ENCODE peak calls at places on chromosomes 5 and 9, in seven cellular contexts. O is HepG2, D is uterus, G is heart left ventricle, T is body of pancreas, W is transverse colon, R is prostate gland. Y is an unnamed sample.

GRCh38 chr9:71767421-71768321 is 642 bp downstream of the CEMIP2 start:
- DNase-seq in O (no peak), D (peak; percentile 23), G (no peak), T (peak; percentile 37), W (peak; percentile 47), R (no peak), Y (peak; percentile 42)

GRCh38 chr5:35908814-35909213 is 29.6 kb downstream of the CAPSL start:
- DNase-seq in O (no peak), D (no peak), G (no peak), T (no peak), W (no peak), R (no peak), Y (no peak)

GRCh38 chr5:91345466-91345865 is 37.7 kb downstream of the ARRDC3 start:
- DNase-seq in O (no peak), D (no peak), G (no peak), T (no peak), W (no peak), R (no peak), Y (no peak)

GRCh38 chr5:145811834-145812625 is 23.1 kb downstream of the PRELID2 start:
- DNase-seq in O (peak; percentile 6), D (no peak), G (no peak), T (peak; percentile 43), W (no peak), R (no peak), Y (peak; percentile 56)

GRCh38 chr5:139875957-139876356 is 80.3 kb downstream of the PSD2 start:
- DNase-seq in O (no peak), D (no peak), G (no peak), T (no peak), W (no peak), R (no peak), Y (no peak)

GRCh38 chr5:139133237-139133636 is 64.9 kb downstream of the SIL1 start:
- DNase-seq in O (no peak), D (no peak), G (no peak), T (no peak), W (no peak), R (no peak), Y (no peak)

GRCh38 chr5:55306641-55307382 is 682 bp downstream of the DHX29 start:
- DNase-seq in O (peak; percentile 27), D (no peak), G (no peak), T (no peak), W (no peak), R (no peak), Y (peak; percentile 73)

GRCh38 chr9:109017493-109017892 is 4.2 kb upstream of the CTNNAL1 start:
- DNase-seq in O (no peak), D (no peak), G (no peak), T (no peak), W (no peak), R (no peak), Y (no peak)

GRCh38 chr9:69867081-69867814 is 46.6 kb downstream of the CFAP95 start:
- DNase-seq in O (no peak), D (no peak), G (no peak), T (no peak), W (no peak), R (no peak), Y (no peak)

GRCh38 chr9:89996106-89996505 is 391.3 kb downstream of the GADD45G start:
- DNase-seq in O (no peak), D (no peak), G (peak; percentile 52), T (no peak), W (no peak), R (peak; percentile 62), Y (no peak)

GRCh38 chr9:89994988-89995613 is 390.3 kb downstream of the GADD45G start:
- DNase-seq in O (peak; percentile 20), D (no peak), G (no peak), T (no peak), W (no peak), R (no peak), Y (no peak)

GRCh38 chr9:89992326-89993208 is 387.8 kb downstream of the GADD45G start:
- DNase-seq in O (no peak), D (no peak), G (no peak), T (peak; percentile 28), W (no peak), R (no peak), Y (no peak)

GRCh38 chr9:89991204-89991790 is 386.5 kb downstream of the GADD45G start:
- DNase-seq in O (no peak), D (no peak), G (no peak), T (no peak), W (no peak), R (no peak), Y (no peak)

DNA sequence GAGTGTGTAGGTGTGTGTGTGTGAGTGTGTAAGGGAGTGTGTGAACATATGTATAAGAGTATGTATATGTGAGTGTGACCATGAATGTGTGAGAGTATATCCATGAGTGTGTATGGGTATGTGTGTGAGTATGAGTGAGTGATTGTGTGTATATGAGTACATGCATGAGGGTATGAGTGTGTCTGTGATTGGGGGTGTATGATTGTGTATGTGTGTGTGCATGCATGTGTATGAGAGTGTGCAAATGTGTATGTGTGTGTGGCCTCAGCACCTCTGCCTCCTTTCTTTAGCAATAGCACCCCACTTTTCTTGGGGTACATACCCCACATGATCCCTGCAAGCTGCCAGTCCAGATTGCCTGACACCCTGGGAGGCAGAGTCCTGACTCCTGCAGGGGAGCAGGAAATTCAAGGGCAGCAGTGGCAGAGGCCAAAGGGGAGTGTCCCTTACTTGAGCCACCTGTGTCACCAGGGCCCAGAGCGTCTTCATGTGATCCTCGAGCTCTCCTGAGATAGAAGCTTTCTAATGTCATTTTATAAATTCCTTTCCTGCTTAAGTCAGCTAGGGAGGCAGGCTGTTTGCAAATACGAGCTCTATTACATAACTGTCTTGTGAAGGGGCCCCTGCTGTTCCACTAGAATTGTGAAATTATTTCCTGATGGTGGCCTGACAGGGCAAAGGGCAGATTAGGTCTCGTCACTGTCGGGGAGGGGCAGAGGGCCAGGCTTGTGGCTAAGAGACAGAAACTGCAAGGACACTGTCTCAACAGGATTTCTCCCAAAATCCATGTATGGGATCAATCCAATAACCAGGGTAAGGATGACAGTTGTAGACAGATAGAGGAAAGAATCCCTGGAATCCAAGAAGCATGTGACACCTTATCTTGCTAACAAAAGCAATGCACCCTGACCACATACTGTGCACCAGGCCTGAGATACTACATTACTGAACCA is 389.1 kb downstream of the GADD45G start:
- DNase-seq in O (peak; percentile 85), D (no peak), G (peak; percentile 63), T (peak; percentile 58), W (peak; percentile 68), R (no peak), Y (no peak)
- TF ChIP-seq POLR2A in O (no peak), D (no peak), G (no peak), T (no peak), W (no peak), R (no peak), Y (no peak)

DNA sequence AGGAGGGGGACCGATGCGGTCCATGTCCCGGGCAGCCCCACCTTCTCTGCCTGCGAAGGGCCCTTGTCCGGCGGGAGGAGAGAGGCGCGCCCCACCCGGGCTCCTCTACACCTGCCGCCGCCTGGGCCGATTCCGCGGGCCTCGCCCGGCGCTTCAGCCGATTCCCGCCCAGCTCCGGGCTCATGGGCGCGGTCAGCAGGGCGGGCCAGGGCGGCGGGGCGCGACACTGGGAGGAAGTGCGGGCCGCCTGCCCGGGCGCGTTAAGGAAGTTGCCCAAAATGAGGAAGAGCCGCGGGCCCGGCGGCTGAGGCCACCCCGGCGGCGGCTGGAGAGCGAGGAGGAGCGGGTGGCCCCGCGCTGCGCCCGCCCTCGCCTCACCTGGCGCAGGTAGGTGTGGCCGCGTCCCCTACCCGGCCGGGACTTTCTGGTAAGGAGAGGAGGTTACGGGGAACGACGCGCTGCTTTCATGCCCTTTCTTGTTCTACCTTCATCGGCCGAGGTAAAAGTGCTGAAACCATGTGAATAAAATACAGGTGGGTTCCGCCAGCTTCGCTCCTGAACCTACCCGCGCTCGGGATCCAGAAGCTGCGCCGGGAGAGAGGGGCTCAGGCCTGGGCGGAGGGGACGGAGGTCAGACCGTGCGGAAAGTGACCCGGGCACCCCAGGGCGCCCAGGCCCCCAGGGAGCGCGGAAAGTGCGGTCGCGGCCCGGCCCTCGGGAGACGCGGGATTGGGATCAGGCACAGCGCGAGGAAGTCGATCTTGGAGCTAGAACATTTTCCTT is at the start of gene SYK:
- DNase-seq in O (no peak), D (no peak), G (peak; percentile 77), T (peak; percentile 81), W (peak; percentile 87), R (peak; percentile 27), Y (peak; percentile 61)
- TF ChIP-seq POLR2A in O (no peak), D (peak; percentile 18), G (no peak), T (peak; percentile 59), W (peak; percentile 87), R (peak; percentile 37), Y (peak; percentile 60)

GRCh38 chr9:107284636-107285035 is 1.6 kb downstream of the RAD23B start:
- DNase-seq in O (peak; percentile 75), D (no peak), G (no peak), T (no peak), W (no peak), R (no peak), Y (peak; percentile 31)

GRCh38 chr9:107281164-107281563 is 1.9 kb upstream of the RAD23B start:
- DNase-seq in O (no peak), D (no peak), G (no peak), T (no peak), W (no peak), R (no peak), Y (no peak)

GRCh38 chr9:107283621-107284616 is 840 bp downstream of the RAD23B start:
- DNase-seq in O (peak; percentile 73), D (peak; percentile 62), G (peak; percentile 83), T (peak; percentile 86), W (peak; percentile 81), R (peak; percentile 81), Y (peak; percentile 85)

GRCh38 chr9:107282268-107282667 is 811 bp upstream of the RAD23B start:
- DNase-seq in O (no peak), D (peak; percentile 21), G (no peak), T (no peak), W (peak; percentile 12), R (peak; percentile 14), Y (no peak)

GRCh38 chr9:107282759-107283620 is at the start of gene RAD23B:
- DNase-seq in O (peak; percentile 94), D (peak; percentile 98), G (peak; percentile 99), T (peak; percentile 98), W (peak; percentile 99), R (peak; percentile 98), Y (peak; percentile 99)
- TF ChIP-seq POLR2A in O (peak; percentile 89), D (peak; percentile 96), G (peak; percentile 86), T (peak; percentile 88), W (peak; percentile 82), R (peak; percentile 89), Y (peak; percentile 89)

DNA sequence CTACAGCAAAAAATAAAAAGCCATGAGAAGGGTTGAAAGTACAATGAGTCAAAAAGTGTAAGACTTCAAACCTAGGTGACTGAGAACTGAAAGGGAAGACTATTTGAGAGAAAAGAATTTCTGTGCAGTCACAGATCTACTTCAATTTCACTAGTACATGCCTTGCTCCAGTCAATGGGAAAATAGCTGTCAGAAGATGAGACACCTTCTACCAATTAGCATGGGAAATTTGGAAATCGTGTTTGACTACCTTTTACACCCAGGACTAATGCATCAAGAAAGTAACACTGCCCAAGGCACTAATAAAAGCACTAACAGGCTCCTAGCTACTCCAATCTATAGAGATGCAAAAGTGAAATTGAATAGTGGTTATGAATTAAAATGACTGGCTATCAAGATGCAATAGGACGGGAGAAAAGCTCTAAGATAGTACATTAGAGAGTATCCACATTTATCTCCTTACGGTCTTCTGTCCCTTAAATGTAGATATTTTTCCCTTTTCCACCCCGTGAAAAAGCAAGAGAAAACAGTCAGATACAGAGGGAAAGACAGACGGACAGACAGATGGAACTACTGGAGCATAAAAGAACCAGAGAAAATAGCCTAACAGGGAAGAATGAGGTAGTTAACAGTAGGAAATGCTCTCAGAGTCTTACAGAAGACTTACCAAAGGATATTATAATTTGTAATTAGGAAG is 15.2 kb downstream of the ERP44 start:
- DNase-seq in O (no peak), D (no peak), G (no peak), T (no peak), W (no peak), R (no peak), Y (peak; percentile 63)
- TF ChIP-seq POLR2A in O (no peak), D (no peak), G (no peak), T (no peak), W (no peak), R (no peak), Y (no peak)

GRCh38 chr9:34070601-34071340 is 22.1 kb upstream of the UBAP2 start:
- DNase-seq in O (no peak), D (no peak), G (no peak), T (peak; percentile 46), W (no peak), R (no peak), Y (no peak)
- TF ChIP-seq POLR2A in O (no peak), D (no peak), G (no peak), T (no peak), W (no peak), R (no peak), Y (no peak)